ENCODE peak calls at places on chromosomes 7 and 10, in nine cellular contexts. One of them, this sample, is unnamed.

GRCh38 chr7:21354284-21354683 is 73.6 kb upstream of the SP4 start:
- DNase-seq in NCI-H524 treated with DMSO at 0.1 percent for 48 hours: no peak
- DNase-seq in NCI-H460: no peak
- DNase-seq in GM12892: no peak
- DNase-seq in PC-9: no peak
- DNase-seq in stimulated activated CD8-positive, alpha-beta memory T cell treated with anti-CD3 and anti-CD28 coated beads, Interleukin-4, amount 100 ng/mL, for 1 hour: no peak
- DNase-seq in activated CD4-positive, alpha-beta T cell treated with anti-CD3 and anti-CD28 coated beads, Interleukin-2, amount 50 U/mL, for 1 hour: no peak
- DNase-seq in T-helper 2 cell: no peak
- DNase-seq in stimulated activated CD4-positive, alpha-beta T cell treated with anti-CD3 and anti-CD28 coated beads, Interleukin-4, amount 100 ng/mL, for 48 hours: no peak
- DNase-seq in this sample: no peak

GRCh38 chr7:134089446-134089845 is 37.7 kb upstream of the LRGUK start:
- DNase-seq in NCI-H524 treated with DMSO at 0.1 percent for 48 hours: no peak
- DNase-seq in NCI-H460: no peak
- DNase-seq in GM12892: no peak
- DNase-seq in PC-9: no peak
- DNase-seq in stimulated activated CD8-positive, alpha-beta memory T cell treated with anti-CD3 and anti-CD28 coated beads, Interleukin-4, amount 100 ng/mL, for 1 hour: no peak
- DNase-seq in activated CD4-positive, alpha-beta T cell treated with anti-CD3 and anti-CD28 coated beads, Interleukin-2, amount 50 U/mL, for 1 hour: no peak
- DNase-seq in T-helper 2 cell: no peak
- DNase-seq in stimulated activated CD4-positive, alpha-beta T cell treated with anti-CD3 and anti-CD28 coated beads, Interleukin-4, amount 100 ng/mL, for 48 hours: no peak
- DNase-seq in this sample: no peak

GRCh38 chr7:143429770-143430698 is 13.2 kb upstream of the TAS2R60 start:
- DNase-seq in NCI-H524 treated with DMSO at 0.1 percent for 48 hours: no peak
- DNase-seq in NCI-H460: no peak
- DNase-seq in GM12892: no peak
- DNase-seq in PC-9: peak
- DNase-seq in stimulated activated CD8-positive, alpha-beta memory T cell treated with anti-CD3 and anti-CD28 coated beads, Interleukin-4, amount 100 ng/mL, for 1 hour: no peak
- DNase-seq in activated CD4-positive, alpha-beta T cell treated with anti-CD3 and anti-CD28 coated beads, Interleukin-2, amount 50 U/mL, for 1 hour: no peak
- DNase-seq in T-helper 2 cell: no peak
- DNase-seq in stimulated activated CD4-positive, alpha-beta T cell treated with anti-CD3 and anti-CD28 coated beads, Interleukin-4, amount 100 ng/mL, for 48 hours: no peak
- DNase-seq in this sample: no peak

GRCh38 chr10:103145860-103146466 is 47.1 kb downstream of the NT5C2 start:
- DNase-seq in NCI-H524 treated with DMSO at 0.1 percent for 48 hours: no peak
- DNase-seq in NCI-H460: peak
- DNase-seq in GM12892: no peak
- DNase-seq in PC-9: no peak
- DNase-seq in stimulated activated CD8-positive, alpha-beta memory T cell treated with anti-CD3 and anti-CD28 coated beads, Interleukin-4, amount 100 ng/mL, for 1 hour: no peak
- DNase-seq in activated CD4-positive, alpha-beta T cell treated with anti-CD3 and anti-CD28 coated beads, Interleukin-2, amount 50 U/mL, for 1 hour: no peak
- DNase-seq in T-helper 2 cell: no peak
- DNase-seq in stimulated activated CD4-positive, alpha-beta T cell treated with anti-CD3 and anti-CD28 coated beads, Interleukin-4, amount 100 ng/mL, for 48 hours: no peak
- DNase-seq in this sample: peak

GRCh38 chr7:90222811-90223725 is 11.5 kb downstream of the STEAP2 start:
- DNase-seq in NCI-H524 treated with DMSO at 0.1 percent for 48 hours: no peak
- DNase-seq in NCI-H460: no peak
- DNase-seq in GM12892: no peak
- DNase-seq in PC-9: no peak
- DNase-seq in stimulated activated CD8-positive, alpha-beta memory T cell treated with anti-CD3 and anti-CD28 coated beads, Interleukin-4, amount 100 ng/mL, for 1 hour: no peak
- DNase-seq in activated CD4-positive, alpha-beta T cell treated with anti-CD3 and anti-CD28 coated beads, Interleukin-2, amount 50 U/mL, for 1 hour: no peak
- DNase-seq in T-helper 2 cell: no peak
- DNase-seq in stimulated activated CD4-positive, alpha-beta T cell treated with anti-CD3 and anti-CD28 coated beads, Interleukin-4, amount 100 ng/mL, for 48 hours: no peak
- DNase-seq in this sample: no peak

GRCh38 chr7:84136336-84136735 is 58.3 kb downstream of the SEMA3A start:
- DNase-seq in NCI-H524 treated with DMSO at 0.1 percent for 48 hours: no peak
- DNase-seq in NCI-H460: no peak
- DNase-seq in GM12892: no peak
- DNase-seq in PC-9: no peak
- DNase-seq in stimulated activated CD8-positive, alpha-beta memory T cell treated with anti-CD3 and anti-CD28 coated beads, Interleukin-4, amount 100 ng/mL, for 1 hour: no peak
- DNase-seq in activated CD4-positive, alpha-beta T cell treated with anti-CD3 and anti-CD28 coated beads, Interleukin-2, amount 50 U/mL, for 1 hour: no peak
- DNase-seq in T-helper 2 cell: no peak
- DNase-seq in stimulated activated CD4-positive, alpha-beta T cell treated with anti-CD3 and anti-CD28 coated beads, Interleukin-4, amount 100 ng/mL, for 48 hours: no peak
- DNase-seq in this sample: no peak

GRCh38 chr10:84783386-84783785 is 455.0 kb downstream of the CCSER2 start:
- DNase-seq in NCI-H524 treated with DMSO at 0.1 percent for 48 hours: no peak
- DNase-seq in NCI-H460: no peak
- DNase-seq in GM12892: no peak
- DNase-seq in PC-9: no peak
- DNase-seq in stimulated activated CD8-positive, alpha-beta memory T cell treated with anti-CD3 and anti-CD28 coated beads, Interleukin-4, amount 100 ng/mL, for 1 hour: no peak
- DNase-seq in activated CD4-positive, alpha-beta T cell treated with anti-CD3 and anti-CD28 coated beads, Interleukin-2, amount 50 U/mL, for 1 hour: no peak
- DNase-seq in T-helper 2 cell: peak
- DNase-seq in stimulated activated CD4-positive, alpha-beta T cell treated with anti-CD3 and anti-CD28 coated beads, Interleukin-4, amount 100 ng/mL, for 48 hours: no peak
- DNase-seq in this sample: no peak

GRCh38 chr10:72001026-72001380 is 36.8 kb downstream of the CHST3 start:
- DNase-seq in NCI-H524 treated with DMSO at 0.1 percent for 48 hours: no peak
- DNase-seq in NCI-H460: no peak
- DNase-seq in GM12892: no peak
- DNase-seq in PC-9: no peak
- DNase-seq in stimulated activated CD8-positive, alpha-beta memory T cell treated with anti-CD3 and anti-CD28 coated beads, Interleukin-4, amount 100 ng/mL, for 1 hour: no peak
- DNase-seq in activated CD4-positive, alpha-beta T cell treated with anti-CD3 and anti-CD28 coated beads, Interleukin-2, amount 50 U/mL, for 1 hour: no peak
- DNase-seq in T-helper 2 cell: no peak
- DNase-seq in stimulated activated CD4-positive, alpha-beta T cell treated with anti-CD3 and anti-CD28 coated beads, Interleukin-4, amount 100 ng/mL, for 48 hours: no peak
- DNase-seq in this sample: no peak

GRCh38 chr10:73625004-73625883 is 16.0 kb downstream of the MYOZ1 start:
- DNase-seq in NCI-H524 treated with DMSO at 0.1 percent for 48 hours: no peak
- DNase-seq in NCI-H460: peak
- DNase-seq in GM12892: no peak
- DNase-seq in PC-9: peak
- DNase-seq in stimulated activated CD8-positive, alpha-beta memory T cell treated with anti-CD3 and anti-CD28 coated beads, Interleukin-4, amount 100 ng/mL, for 1 hour: no peak
- DNase-seq in activated CD4-positive, alpha-beta T cell treated with anti-CD3 and anti-CD28 coated beads, Interleukin-2, amount 50 U/mL, for 1 hour: no peak
- DNase-seq in T-helper 2 cell: peak
- DNase-seq in stimulated activated CD4-positive, alpha-beta T cell treated with anti-CD3 and anti-CD28 coated beads, Interleukin-4, amount 100 ng/mL, for 48 hours: no peak
- DNase-seq in this sample: no peak

GRCh38 chr10:14592566-14592965 is 182.1 kb downstream of the FAM107B start:
- DNase-seq in NCI-H524 treated with DMSO at 0.1 percent for 48 hours: no peak
- DNase-seq in NCI-H460: no peak
- DNase-seq in GM12892: no peak
- DNase-seq in PC-9: no peak
- DNase-seq in stimulated activated CD8-positive, alpha-beta memory T cell treated with anti-CD3 and anti-CD28 coated beads, Interleukin-4, amount 100 ng/mL, for 1 hour: no peak
- DNase-seq in activated CD4-positive, alpha-beta T cell treated with anti-CD3 and anti-CD28 coated beads, Interleukin-2, amount 50 U/mL, for 1 hour: no peak
- DNase-seq in T-helper 2 cell: no peak
- DNase-seq in stimulated activated CD4-positive, alpha-beta T cell treated with anti-CD3 and anti-CD28 coated beads, Interleukin-4, amount 100 ng/mL, for 48 hours: no peak
- DNase-seq in this sample: no peak

GRCh38 chr7:133015879-133016278 is 66.0 kb downstream of the CHCHD3 start:
- DNase-seq in NCI-H524 treated with DMSO at 0.1 percent for 48 hours: no peak
- DNase-seq in NCI-H460: no peak
- DNase-seq in GM12892: no peak
- DNase-seq in PC-9: no peak
- DNase-seq in stimulated activated CD8-positive, alpha-beta memory T cell treated with anti-CD3 and anti-CD28 coated beads, Interleukin-4, amount 100 ng/mL, for 1 hour: no peak
- DNase-seq in activated CD4-positive, alpha-beta T cell treated with anti-CD3 and anti-CD28 coated beads, Interleukin-2, amount 50 U/mL, for 1 hour: no peak
- DNase-seq in T-helper 2 cell: no peak
- DNase-seq in stimulated activated CD4-positive, alpha-beta T cell treated with anti-CD3 and anti-CD28 coated beads, Interleukin-4, amount 100 ng/mL, for 48 hours: no peak
- DNase-seq in this sample: no peak

GRCh38 chr10:36017141-36017540 is 375.0 kb upstream of the FZD8 start:
- DNase-seq in NCI-H524 treated with DMSO at 0.1 percent for 48 hours: no peak
- DNase-seq in NCI-H460: no peak
- DNase-seq in GM12892: no peak
- DNase-seq in PC-9: no peak
- DNase-seq in stimulated activated CD8-positive, alpha-beta memory T cell treated with anti-CD3 and anti-CD28 coated beads, Interleukin-4, amount 100 ng/mL, for 1 hour: no peak
- DNase-seq in activated CD4-positive, alpha-beta T cell treated with anti-CD3 and anti-CD28 coated beads, Interleukin-2, amount 50 U/mL, for 1 hour: no peak
- DNase-seq in T-helper 2 cell: no peak
- DNase-seq in stimulated activated CD4-positive, alpha-beta T cell treated with anti-CD3 and anti-CD28 coated beads, Interleukin-4, amount 100 ng/mL, for 48 hours: no peak
- DNase-seq in this sample: no peak

GRCh38 chr10:70145166-70145665 is 1.3 kb downstream of the TYSND1 start:
- DNase-seq in NCI-H524 treated with DMSO at 0.1 percent for 48 hours: no peak
- DNase-seq in NCI-H460: no peak
- DNase-seq in GM12892: no peak
- DNase-seq in PC-9: no peak
- DNase-seq in stimulated activated CD8-positive, alpha-beta memory T cell treated with anti-CD3 and anti-CD28 coated beads, Interleukin-4, amount 100 ng/mL, for 1 hour: no peak
- DNase-seq in activated CD4-positive, alpha-beta T cell treated with anti-CD3 and anti-CD28 coated beads, Interleukin-2, amount 50 U/mL, for 1 hour: no peak
- DNase-seq in T-helper 2 cell: no peak
- DNase-seq in stimulated activated CD4-positive, alpha-beta T cell treated with anti-CD3 and anti-CD28 coated beads, Interleukin-4, amount 100 ng/mL, for 48 hours: no peak
- DNase-seq in this sample: no peak

GRCh38 chr7:151408839-151409554 is 841 bp downstream of the WDR86 start:
- DNase-seq in NCI-H524 treated with DMSO at 0.1 percent for 48 hours: no peak
- DNase-seq in NCI-H460: no peak
- DNase-seq in GM12892: peak
- DNase-seq in PC-9: no peak
- DNase-seq in stimulated activated CD8-positive, alpha-beta memory T cell treated with anti-CD3 and anti-CD28 coated beads, Interleukin-4, amount 100 ng/mL, for 1 hour: no peak
- DNase-seq in activated CD4-positive, alpha-beta T cell treated with anti-CD3 and anti-CD28 coated beads, Interleukin-2, amount 50 U/mL, for 1 hour: peak
- DNase-seq in T-helper 2 cell: peak
- DNase-seq in stimulated activated CD4-positive, alpha-beta T cell treated with anti-CD3 and anti-CD28 coated beads, Interleukin-4, amount 100 ng/mL, for 48 hours: no peak
- DNase-seq in this sample: no peak

GRCh38 chr7:128017880-128018845 is 13.1 kb downstream of the LRRC4 start:
- DNase-seq in NCI-H524 treated with DMSO at 0.1 percent for 48 hours: no peak
- DNase-seq in NCI-H460: no peak
- DNase-seq in GM12892: no peak
- DNase-seq in PC-9: no peak
- DNase-seq in stimulated activated CD8-positive, alpha-beta memory T cell treated with anti-CD3 and anti-CD28 coated beads, Interleukin-4, amount 100 ng/mL, for 1 hour: no peak
- DNase-seq in activated CD4-positive, alpha-beta T cell treated with anti-CD3 and anti-CD28 coated beads, Interleukin-2, amount 50 U/mL, for 1 hour: no peak
- DNase-seq in T-helper 2 cell: no peak
- DNase-seq in stimulated activated CD4-positive, alpha-beta T cell treated with anti-CD3 and anti-CD28 coated beads, Interleukin-4, amount 100 ng/mL, for 48 hours: no peak
- DNase-seq in this sample: no peak

GRCh38 chr10:133357293-133358151 is at the start of gene FUOM:
- DNase-seq in NCI-H524 treated with DMSO at 0.1 percent for 48 hours: no peak
- DNase-seq in NCI-H460: no peak
- DNase-seq in GM12892: peak
- DNase-seq in PC-9: no peak
- DNase-seq in stimulated activated CD8-positive, alpha-beta memory T cell treated with anti-CD3 and anti-CD28 coated beads, Interleukin-4, amount 100 ng/mL, for 1 hour: peak
- DNase-seq in activated CD4-positive, alpha-beta T cell treated with anti-CD3 and anti-CD28 coated beads, Interleukin-2, amount 50 U/mL, for 1 hour: peak
- DNase-seq in T-helper 2 cell: peak
- DNase-seq in stimulated activated CD4-positive, alpha-beta T cell treated with anti-CD3 and anti-CD28 coated beads, Interleukin-4, amount 100 ng/mL, for 48 hours: peak
- DNase-seq in this sample: peak

GRCh38 chr10:86234553-86235270 is 131.9 kb downstream of the GRID1 start:
- DNase-seq in NCI-H524 treated with DMSO at 0.1 percent for 48 hours: no peak
- DNase-seq in NCI-H460: no peak
- DNase-seq in GM12892: no peak
- DNase-seq in PC-9: no peak
- DNase-seq in stimulated activated CD8-positive, alpha-beta memory T cell treated with anti-CD3 and anti-CD28 coated beads, Interleukin-4, amount 100 ng/mL, for 1 hour: no peak
- DNase-seq in activated CD4-positive, alpha-beta T cell treated with anti-CD3 and anti-CD28 coated beads, Interleukin-2, amount 50 U/mL, for 1 hour: no peak
- DNase-seq in T-helper 2 cell: no peak
- DNase-seq in stimulated activated CD4-positive, alpha-beta T cell treated with anti-CD3 and anti-CD28 coated beads, Interleukin-4, amount 100 ng/mL, for 48 hours: no peak
- DNase-seq in this sample: no peak

GRCh38 chr7:120709931-120710330 is 148.0 kb downstream of the TSPAN12 start:
- DNase-seq in NCI-H524 treated with DMSO at 0.1 percent for 48 hours: no peak
- DNase-seq in NCI-H460: no peak
- DNase-seq in GM12892: no peak
- DNase-seq in PC-9: no peak
- DNase-seq in stimulated activated CD8-positive, alpha-beta memory T cell treated with anti-CD3 and anti-CD28 coated beads, Interleukin-4, amount 100 ng/mL, for 1 hour: no peak
- DNase-seq in activated CD4-positive, alpha-beta T cell treated with anti-CD3 and anti-CD28 coated beads, Interleukin-2, amount 50 U/mL, for 1 hour: no peak
- DNase-seq in T-helper 2 cell: no peak
- DNase-seq in stimulated activated CD4-positive, alpha-beta T cell treated with anti-CD3 and anti-CD28 coated beads, Interleukin-4, amount 100 ng/mL, for 48 hours: no peak
- DNase-seq in this sample: no peak

GRCh38 chr10:49621561-49621960 is 7.7 kb downstream of the CHAT start:
- DNase-seq in NCI-H524 treated with DMSO at 0.1 percent for 48 hours: no peak
- DNase-seq in NCI-H460: no peak
- DNase-seq in GM12892: no peak
- DNase-seq in PC-9: no peak
- DNase-seq in stimulated activated CD8-positive, alpha-beta memory T cell treated with anti-CD3 and anti-CD28 coated beads, Interleukin-4, amount 100 ng/mL, for 1 hour: no peak
- DNase-seq in activated CD4-positive, alpha-beta T cell treated with anti-CD3 and anti-CD28 coated beads, Interleukin-2, amount 50 U/mL, for 1 hour: no peak
- DNase-seq in T-helper 2 cell: no peak
- DNase-seq in stimulated activated CD4-positive, alpha-beta T cell treated with anti-CD3 and anti-CD28 coated beads, Interleukin-4, amount 100 ng/mL, for 48 hours: no peak
- DNase-seq in this sample: no peak

GRCh38 chr7:141231018-141231792 is 157.3 kb downstream of the TMEM178B start:
- DNase-seq in NCI-H524 treated with DMSO at 0.1 percent for 48 hours: no peak
- DNase-seq in NCI-H460: peak
- DNase-seq in GM12892: no peak
- DNase-seq in PC-9: no peak
- DNase-seq in stimulated activated CD8-positive, alpha-beta memory T cell treated with anti-CD3 and anti-CD28 coated beads, Interleukin-4, amount 100 ng/mL, for 1 hour: no peak
- DNase-seq in activated CD4-positive, alpha-beta T cell treated with anti-CD3 and anti-CD28 coated beads, Interleukin-2, amount 50 U/mL, for 1 hour: no peak
- DNase-seq in T-helper 2 cell: peak
- DNase-seq in stimulated activated CD4-positive, alpha-beta T cell treated with anti-CD3 and anti-CD28 coated beads, Interleukin-4, amount 100 ng/mL, for 48 hours: no peak
- DNase-seq in this sample: no peak

GRCh38 chr10:28910960-28911359 is 233.6 kb downstream of the BAMBI start:
- DNase-seq in NCI-H524 treated with DMSO at 0.1 percent for 48 hours: no peak
- DNase-seq in NCI-H460: no peak
- DNase-seq in GM12892: no peak
- DNase-seq in PC-9: no peak
- DNase-seq in stimulated activated CD8-positive, alpha-beta memory T cell treated with anti-CD3 and anti-CD28 coated beads, Interleukin-4, amount 100 ng/mL, for 1 hour: no peak
- DNase-seq in activated CD4-positive, alpha-beta T cell treated with anti-CD3 and anti-CD28 coated beads, Interleukin-2, amount 50 U/mL, for 1 hour: no peak
- DNase-seq in T-helper 2 cell: no peak
- DNase-seq in stimulated activated CD4-positive, alpha-beta T cell treated with anti-CD3 and anti-CD28 coated beads, Interleukin-4, amount 100 ng/mL, for 48 hours: no peak
- DNase-seq in this sample: no peak

GRCh38 chr10:72026251-72026650 is 62.1 kb downstream of the CHST3 start:
- DNase-seq in NCI-H524 treated with DMSO at 0.1 percent for 48 hours: no peak
- DNase-seq in NCI-H460: no peak
- DNase-seq in GM12892: no peak
- DNase-seq in PC-9: no peak
- DNase-seq in stimulated activated CD8-positive, alpha-beta memory T cell treated with anti-CD3 and anti-CD28 coated beads, Interleukin-4, amount 100 ng/mL, for 1 hour: no peak
- DNase-seq in activated CD4-positive, alpha-beta T cell treated with anti-CD3 and anti-CD28 coated beads, Interleukin-2, amount 50 U/mL, for 1 hour: no peak
- DNase-seq in T-helper 2 cell: no peak
- DNase-seq in stimulated activated CD4-positive, alpha-beta T cell treated with anti-CD3 and anti-CD28 coated beads, Interleukin-4, amount 100 ng/mL, for 48 hours: no peak
- DNase-seq in this sample: no peak

GRCh38 chr10:114755537-114755936 is 66.0 kb upstream of the FHIP2A start:
- DNase-seq in NCI-H524 treated with DMSO at 0.1 percent for 48 hours: no peak
- DNase-seq in NCI-H460: no peak
- DNase-seq in GM12892: no peak
- DNase-seq in PC-9: no peak
- DNase-seq in stimulated activated CD8-positive, alpha-beta memory T cell treated with anti-CD3 and anti-CD28 coated beads, Interleukin-4, amount 100 ng/mL, for 1 hour: no peak
- DNase-seq in activated CD4-positive, alpha-beta T cell treated with anti-CD3 and anti-CD28 coated beads, Interleukin-2, amount 50 U/mL, for 1 hour: no peak
- DNase-seq in T-helper 2 cell: no peak
- DNase-seq in stimulated activated CD4-positive, alpha-beta T cell treated with anti-CD3 and anti-CD28 coated beads, Interleukin-4, amount 100 ng/mL, for 48 hours: no peak
- DNase-seq in this sample: no peak

GRCh38 chr10:131742371-131743000 is 158.3 kb upstream of the PPP2R2D start:
- DNase-seq in NCI-H524 treated with DMSO at 0.1 percent for 48 hours: no peak
- DNase-seq in NCI-H460: no peak
- DNase-seq in GM12892: no peak
- DNase-seq in PC-9: no peak
- DNase-seq in stimulated activated CD8-positive, alpha-beta memory T cell treated with anti-CD3 and anti-CD28 coated beads, Interleukin-4, amount 100 ng/mL, for 1 hour: no peak
- DNase-seq in activated CD4-positive, alpha-beta T cell treated with anti-CD3 and anti-CD28 coated beads, Interleukin-2, amount 50 U/mL, for 1 hour: no peak
- DNase-seq in T-helper 2 cell: no peak
- DNase-seq in stimulated activated CD4-positive, alpha-beta T cell treated with anti-CD3 and anti-CD28 coated beads, Interleukin-4, amount 100 ng/mL, for 48 hours: no peak
- DNase-seq in this sample: no peak

This sample was measured in activated naive CD4-positive, alpha-beta T cell treated with anti-CD3 and anti-CD28 coated beads, Interleukin-2, amount 50 U/mL, for 16 hours.